ENCODE peak calls at places on chromosomes 11 and 22, in five cellular contexts. E is A549, C is adrenal gland, A is HCT116, Q is cardiac muscle cell. N is an unnamed sample.

GRCh38 chr11:1299621-1300020 is 9.8 kb downstream of the TOLLIP start:
- DNase-seq in Q (no peak), C (no peak), E (no peak), A (no peak), N (no peak)

GRCh38 chr11:13110929-13111812 is 102.1 kb downstream of the RASSF10 start:
- DNase-seq in E (peak), Q (no peak), C (no peak), A (no peak), N (no peak)

GRCh38 chr22:23227380-23227779 is 47.1 kb downstream of the BCR start:
- DNase-seq in E (no peak), Q (no peak), A (no peak), C (no peak), N (no peak)

GRCh38 chr11:86174101-86175046 is 70.2 kb upstream of the EED start:
- DNase-seq in Q (peak), E (peak), A (no peak), C (peak), N (peak)

GRCh38 chr22:44915441-44915840 is 94.4 kb downstream of the PHF21B start:
- DNase-seq in C (no peak), A (no peak), E (no peak), Q (no peak), N (no peak)

GRCh38 chr11:95991101-95991500 is 67.2 kb upstream of the MTMR2 start:
- DNase-seq in C (no peak), A (no peak), E (peak), Q (no peak), N (no peak)

GRCh38 chr22:46531776-46532175 is 5.6 kb downstream of the CELSR1 start:
- DNase-seq in E (no peak), C (no peak), Q (no peak), A (no peak), N (no peak)

GRCh38 chr22:46514592-46515207 is 22.7 kb downstream of the CELSR1 start:
- DNase-seq in E (peak), Q (no peak), A (no peak), C (no peak), N (peak)

GRCh38 chr11:36231300-36231699 is 57.9 kb downstream of the COMMD9 start:
- DNase-seq in Q (no peak), E (no peak), C (no peak), A (no peak), N (no peak)

GRCh38 chr11:118625976-118626375 is 18.6 kb downstream of the PHLDB1 start:
- DNase-seq in Q (no peak), E (no peak), C (no peak), A (no peak), N (no peak)

GRCh38 chr11:20056109-20057054 is 103.9 kb downstream of the DBX1 start:
- DNase-seq in A (no peak), E (no peak), Q (no peak), C (no peak), N (no peak)

GRCh38 chr22:29470159-29470855 is 9.7 kb upstream of the NEFH start:
- DNase-seq in E (peak), C (no peak), A (peak), Q (peak), N (no peak)

GRCh38 chr11:536841-537621 is at the start of gene LRRC56:
- DNase-seq in C (peak), Q (peak), E (peak), A (peak), N (no peak)

GRCh38 chr11:94926271-94926625 is 47.1 kb downstream of the CWC15 start:
- DNase-seq in E (no peak), C (no peak), Q (no peak), A (no peak), N (no peak)

GRCh38 chr11:78510025-78510596 is 64.6 kb downstream of the NARS2 start:
- DNase-seq in C (no peak), Q (no peak), A (no peak), E (no peak), N (no peak)

GRCh38 chr22:39417641-39418040 is 18.1 kb downstream of the TAB1 start:
- DNase-seq in Q (no peak), C (no peak), A (no peak), E (no peak), N (no peak)

GRCh38 chr22:30348837-30349236 is 7.9 kb downstream of the SF3A1 start:
- DNase-seq in A (no peak), C (no peak), E (no peak), Q (no peak), N (no peak)

GRCh38 chr11:118310781-118311485 is 6.4 kb downstream of the CD3E start:
- DNase-seq in A (no peak), E (no peak), C (no peak), Q (no peak), N (no peak)

GRCh38 chr11:71564430-71564829 is 933 bp upstream of the KRTAP5-10 start:
- DNase-seq in E (no peak), A (no peak), C (no peak), Q (no peak), N (no peak)

GRCh38 chr22:25869771-25870170 is 127.8 kb downstream of the MYO18B start:
- DNase-seq in C (no peak), A (no peak), Q (no peak), E (no peak), N (no peak)

GRCh38 chr11:69166186-69167115 is 10.7 kb downstream of the SMIM38 start:
- DNase-seq in A (peak), C (peak), Q (peak), E (peak), N (no peak)
- H3K27ac ChIP-seq in A (peak), C (no peak), Q (peak), E (peak), N (no peak)

GRCh38 chr22:36475341-36475740 is 6.1 kb downstream of the TXN2 start:
- DNase-seq in E (no peak), C (no peak), Q (no peak), A (no peak), N (no peak)
- H3K27ac ChIP-seq in E (no peak), C (no peak), Q (no peak), A (no peak), N (no peak)

GRCh38 chr22:49833340-49834007 is 5.8 kb upstream of the BRD1 start:
- DNase-seq in Q (no peak), E (no peak), A (peak), C (no peak), N (peak)
- H3K27ac ChIP-seq in Q (no peak), E (no peak), A (no peak), C (no peak), N (peak)

GRCh38 chr11:117071344-117071787 is 26.9 kb downstream of the SIK3 start:
- DNase-seq in C (peak), Q (peak), A (no peak), E (peak), N (no peak)
- H3K27ac ChIP-seq in C (peak), Q (peak), A (no peak), E (peak), N (no peak)

GRCh38 chr11:16266021-16266420 is 90.3 kb downstream of the SOX6 start:
- DNase-seq in Q (no peak), E (no peak), C (no peak), A (no peak), N (no peak)

GRCh38 chr11:16262645-16262955 is 93.7 kb downstream of the SOX6 start:
- DNase-seq in C (no peak), A (no peak), Q (no peak), E (no peak), N (no peak)

GRCh38 chr11:16265022-16265421 is 91.3 kb downstream of the SOX6 start:
- DNase-seq in Q (no peak), C (no peak), E (no peak), A (no peak), N (no peak)

DNA sequence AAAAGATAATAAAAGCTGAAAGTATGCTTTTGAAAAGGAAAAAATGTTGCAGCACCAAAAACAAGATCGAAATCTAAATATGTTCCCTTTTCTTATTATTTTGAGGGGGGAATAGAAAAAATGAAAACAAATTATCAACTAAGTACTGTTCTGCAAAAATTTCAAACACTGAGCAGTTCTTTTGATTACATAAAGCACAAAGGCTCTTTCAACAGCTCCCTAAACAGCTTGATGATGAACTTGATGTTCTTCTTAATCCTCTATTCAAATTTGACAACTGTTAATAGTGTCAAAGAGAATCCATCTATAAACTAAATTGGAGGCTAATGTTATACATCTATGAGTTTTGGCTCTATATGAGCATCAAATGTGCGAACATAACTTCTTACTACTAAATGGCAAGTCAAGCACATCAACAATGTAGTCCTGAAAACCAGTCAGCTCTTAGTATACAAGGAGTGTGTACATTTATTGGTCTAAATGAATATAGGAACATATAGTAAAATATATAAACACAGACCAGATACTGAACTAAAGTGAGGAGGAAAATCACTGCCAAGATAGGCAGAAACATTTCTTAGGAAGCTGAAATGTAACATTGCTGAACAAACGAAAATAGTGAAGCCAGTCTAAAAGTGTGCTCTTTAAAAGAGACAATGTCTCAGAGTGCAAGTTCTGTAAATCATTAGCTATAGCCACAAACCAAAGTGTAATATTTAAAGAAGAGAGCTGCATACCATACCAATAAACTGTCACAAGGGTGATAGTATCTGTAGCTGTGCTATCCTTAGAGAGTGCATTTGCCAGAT is 94.3 kb downstream of the SOX6 start:
- DNase-seq in C (no peak), A (no peak), E (no peak), Q (no peak), N (no peak)
- H3K27ac ChIP-seq in C (no peak), A (no peak), E (no peak), Q (no peak), N (no peak)

DNA sequence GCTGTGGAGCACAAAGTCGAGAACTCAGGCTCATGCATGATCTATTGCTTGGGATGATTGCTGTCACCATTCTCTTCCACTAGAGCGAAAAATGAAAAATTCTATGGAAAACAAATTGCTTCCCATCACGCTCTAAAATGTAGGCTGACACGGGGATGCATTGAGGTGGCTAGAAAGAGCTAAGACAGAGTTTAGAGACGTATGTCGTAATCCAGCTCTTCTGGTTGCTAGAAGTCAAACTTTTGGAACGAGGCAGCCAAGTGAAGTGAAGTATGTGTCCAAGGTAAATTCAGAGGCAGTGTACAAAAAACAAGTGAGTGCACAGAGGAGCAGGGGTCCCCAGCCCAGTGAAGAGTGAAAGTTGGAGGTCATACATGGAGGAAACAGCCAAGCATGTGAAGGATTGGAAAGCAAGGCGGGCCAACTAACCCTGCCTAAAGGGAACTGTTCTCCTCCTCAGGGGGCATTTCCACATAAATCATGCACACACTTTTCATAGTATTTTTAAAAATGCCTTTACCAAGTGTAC is 528.5 kb downstream of the NTM start:
- DNase-seq in E (no peak), A (no peak), C (no peak), Q (no peak), N (no peak)
- H3K27ac ChIP-seq in E (no peak), A (no peak), C (no peak), Q (no peak), N (peak)

DNA sequence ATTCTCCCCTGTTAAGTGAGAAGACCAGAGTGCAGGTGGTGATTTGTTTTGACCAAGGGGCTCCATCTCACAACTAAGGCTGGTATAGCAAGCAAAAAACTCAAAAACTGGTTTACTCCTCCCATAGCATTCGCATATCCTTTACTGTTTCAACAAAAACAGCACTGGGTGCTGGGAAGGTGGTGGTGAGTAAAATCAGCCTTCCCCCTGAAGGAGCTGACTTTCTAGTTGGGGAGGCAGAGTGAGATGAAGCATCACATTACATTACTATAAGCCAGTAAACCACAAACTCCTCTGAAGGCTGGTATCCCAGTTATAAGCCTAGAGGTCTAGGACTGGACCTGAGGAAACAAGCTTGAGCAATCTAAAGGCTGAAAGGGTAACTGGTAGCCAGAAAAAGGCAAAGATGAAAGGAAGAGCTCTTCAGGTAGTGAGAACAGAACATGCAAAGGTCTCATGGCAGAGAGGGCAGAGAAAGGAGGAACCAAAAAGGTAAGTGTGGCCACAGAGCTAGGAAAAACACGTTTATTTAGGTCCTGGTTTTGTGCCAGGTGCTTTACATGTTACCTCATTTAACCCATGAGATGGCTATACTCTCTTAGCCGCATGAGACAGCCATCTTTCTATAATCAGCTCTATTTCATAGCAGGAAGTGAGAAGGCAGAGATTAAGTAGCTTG is 22.3 kb downstream of the TMEM123 start:
- DNase-seq in E (no peak), Q (no peak), A (no peak), C (no peak), N (no peak)
- H3K27ac ChIP-seq in E (no peak), Q (no peak), A (no peak), C (no peak), N (no peak)

GRCh38 chr11:35012467-35013191 is 96.2 kb downstream of the PDHX start:
- DNase-seq in A (no peak), C (no peak), Q (no peak), E (no peak), N (no peak)

GRCh38 chr11:35013514-35014191 is 97.2 kb downstream of the PDHX start:
- DNase-seq in C (no peak), A (no peak), Q (no peak), E (no peak), N (no peak)

GRCh38 chr11:35011389-35011788 is 95.0 kb downstream of the PDHX start:
- DNase-seq in C (no peak), A (no peak), E (peak), Q (no peak), N (no peak)

GRCh38 chr11:35010656-35011055 is 94.2 kb downstream of the PDHX start:
- DNase-seq in A (no peak), E (no peak), C (no peak), Q (no peak), N (no peak)

GRCh38 chr11:35011944-35012343 is 95.5 kb downstream of the PDHX start:
- DNase-seq in C (no peak), A (no peak), Q (no peak), E (no peak), N (no peak)
- H3K27ac ChIP-seq in C (no peak), A (peak), Q (no peak), E (peak), N (no peak)

N was measured in epithelial cell of prostate.